ENCODE peak calls at places on chromosomes 6 and 20, in five cellular contexts. One of them, this sample, is unnamed.

GRCh38 chr20:33387177-33387576 is 14.1 kb downstream of the CDK5RAP1 start:
- DNase-seq in neuronal stem cell: no peak
- DNase-seq in CD4-positive, CD25-positive, alpha-beta regulatory T cell: no peak
- DNase-seq in right cardiac atrium: peak; percentile 55
- DNase-seq in hepatocyte: peak; percentile 55
- DNase-seq in this sample: no peak

GRCh38 chr6:34237316-34237721 is 646 bp downstream of the HMGA1 start:
- DNase-seq in neuronal stem cell: no peak
- DNase-seq in CD4-positive, CD25-positive, alpha-beta regulatory T cell: peak; percentile 41
- DNase-seq in right cardiac atrium: no peak
- DNase-seq in hepatocyte: peak; percentile 64
- DNase-seq in this sample: no peak

GRCh38 chr6:35943390-35943789 is 22.5 kb upstream of the SRPK1 start:
- DNase-seq in neuronal stem cell: no peak
- DNase-seq in CD4-positive, CD25-positive, alpha-beta regulatory T cell: no peak
- DNase-seq in right cardiac atrium: no peak
- DNase-seq in hepatocyte: no peak
- DNase-seq in this sample: no peak

GRCh38 chr20:5808901-5809300 is 58.7 kb downstream of the SHLD1 start:
- DNase-seq in neuronal stem cell: no peak
- DNase-seq in CD4-positive, CD25-positive, alpha-beta regulatory T cell: no peak
- DNase-seq in right cardiac atrium: no peak
- DNase-seq in hepatocyte: no peak
- DNase-seq in this sample: no peak

GRCh38 chr6:156262014-156262413 is 515.2 kb upstream of the ARID1B start:
- DNase-seq in neuronal stem cell: no peak
- DNase-seq in CD4-positive, CD25-positive, alpha-beta regulatory T cell: no peak
- DNase-seq in right cardiac atrium: no peak
- DNase-seq in hepatocyte: peak; percentile 12
- DNase-seq in this sample: no peak

GRCh38 chr6:4136354-4136831 is 1.0 kb upstream of the ECI2 start:
- DNase-seq in neuronal stem cell: no peak
- DNase-seq in CD4-positive, CD25-positive, alpha-beta regulatory T cell: no peak
- DNase-seq in right cardiac atrium: no peak
- DNase-seq in hepatocyte: no peak
- DNase-seq in this sample: no peak

GRCh38 chr6:15254074-15254975 is 8.5 kb downstream of the JARID2 start:
- DNase-seq in neuronal stem cell: no peak
- DNase-seq in CD4-positive, CD25-positive, alpha-beta regulatory T cell: no peak
- DNase-seq in right cardiac atrium: no peak
- DNase-seq in hepatocyte: no peak
- DNase-seq in this sample: no peak

GRCh38 chr20:701401-702129 is 26.0 kb upstream of the SCRT2 start:
- DNase-seq in neuronal stem cell: no peak
- DNase-seq in CD4-positive, CD25-positive, alpha-beta regulatory T cell: no peak
- DNase-seq in right cardiac atrium: no peak
- DNase-seq in hepatocyte: no peak
- DNase-seq in this sample: no peak

GRCh38 chr20:45336530-45337366 is 11.5 kb downstream of the SDC4 start:
- DNase-seq in neuronal stem cell: no peak
- DNase-seq in CD4-positive, CD25-positive, alpha-beta regulatory T cell: no peak
- DNase-seq in right cardiac atrium: no peak
- DNase-seq in hepatocyte: peak; percentile 78
- DNase-seq in this sample: peak; percentile 68

GRCh38 chr6:100719883-100720682 is 161.0 kb downstream of the ASCC3 start:
- DNase-seq in neuronal stem cell: no peak
- DNase-seq in CD4-positive, CD25-positive, alpha-beta regulatory T cell: peak; percentile 42
- DNase-seq in right cardiac atrium: no peak
- DNase-seq in hepatocyte: peak; percentile 19
- DNase-seq in this sample: no peak

GRCh38 chr20:53839423-53840176 is 230.8 kb downstream of the BCAS1 start:
- DNase-seq in neuronal stem cell: no peak
- DNase-seq in CD4-positive, CD25-positive, alpha-beta regulatory T cell: peak; percentile 90
- DNase-seq in right cardiac atrium: no peak
- DNase-seq in hepatocyte: no peak
- DNase-seq in this sample: no peak

GRCh38 chr6:14016432-14016831 is 91.7 kb downstream of the RNF182 start:
- DNase-seq in neuronal stem cell: peak; percentile 57
- DNase-seq in CD4-positive, CD25-positive, alpha-beta regulatory T cell: no peak
- DNase-seq in right cardiac atrium: no peak
- DNase-seq in hepatocyte: no peak
- DNase-seq in this sample: no peak

GRCh38 chr20:45337367-45338120 is 10.7 kb downstream of the SDC4 start:
- DNase-seq in neuronal stem cell: no peak
- DNase-seq in CD4-positive, CD25-positive, alpha-beta regulatory T cell: no peak
- DNase-seq in right cardiac atrium: peak; percentile 55
- DNase-seq in hepatocyte: peak; percentile 77
- DNase-seq in this sample: peak; percentile 87

GRCh38 chr6:139490482-139490881 is 116.0 kb upstream of the CITED2 start:
- DNase-seq in neuronal stem cell: no peak
- DNase-seq in CD4-positive, CD25-positive, alpha-beta regulatory T cell: peak; percentile 44
- DNase-seq in right cardiac atrium: no peak
- DNase-seq in hepatocyte: no peak
- DNase-seq in this sample: no peak

GRCh38 chr6:156687875-156688549 is 89.2 kb upstream of the ARID1B start:
- DNase-seq in neuronal stem cell: peak; percentile 23
- DNase-seq in CD4-positive, CD25-positive, alpha-beta regulatory T cell: no peak
- DNase-seq in right cardiac atrium: no peak
- DNase-seq in hepatocyte: peak; percentile 36
- DNase-seq in this sample: no peak

GRCh38 chr6:84033523-84034451 is at the start of gene MRAP2:
- DNase-seq in neuronal stem cell: peak; percentile 53
- DNase-seq in CD4-positive, CD25-positive, alpha-beta regulatory T cell: peak; percentile 4
- DNase-seq in right cardiac atrium: peak; percentile 37
- DNase-seq in hepatocyte: peak; percentile 68
- DNase-seq in this sample: no peak

GRCh38 chr6:154457046-154457713 is 53.3 kb downstream of the CNKSR3 start:
- DNase-seq in neuronal stem cell: no peak
- DNase-seq in CD4-positive, CD25-positive, alpha-beta regulatory T cell: no peak
- DNase-seq in right cardiac atrium: no peak
- DNase-seq in hepatocyte: no peak
- DNase-seq in this sample: no peak

GRCh38 chr6:133504761-133505160 is 263.6 kb downstream of the EYA4 start:
- DNase-seq in neuronal stem cell: no peak
- DNase-seq in CD4-positive, CD25-positive, alpha-beta regulatory T cell: no peak
- DNase-seq in right cardiac atrium: peak; percentile 20
- DNase-seq in hepatocyte: no peak
- DNase-seq in this sample: no peak

GRCh38 chr20:58711266-58712051 is 18.9 kb downstream of the NPEPL1 start:
- DNase-seq in neuronal stem cell: no peak
- DNase-seq in CD4-positive, CD25-positive, alpha-beta regulatory T cell: no peak
- DNase-seq in right cardiac atrium: peak; percentile 4
- DNase-seq in hepatocyte: peak; percentile 2
- DNase-seq in this sample: no peak

GRCh38 chr6:154307696-154308425 is 48.7 kb downstream of the IPCEF1 start:
- DNase-seq in neuronal stem cell: no peak
- DNase-seq in CD4-positive, CD25-positive, alpha-beta regulatory T cell: no peak
- DNase-seq in right cardiac atrium: no peak
- DNase-seq in hepatocyte: no peak
- DNase-seq in this sample: no peak

GRCh38 chr6:166736606-166737005 is 109.6 kb upstream of the RPS6KA2 start:
- DNase-seq in neuronal stem cell: no peak
- DNase-seq in CD4-positive, CD25-positive, alpha-beta regulatory T cell: no peak
- DNase-seq in right cardiac atrium: no peak
- DNase-seq in hepatocyte: peak; percentile 33
- DNase-seq in this sample: no peak

DNA sequence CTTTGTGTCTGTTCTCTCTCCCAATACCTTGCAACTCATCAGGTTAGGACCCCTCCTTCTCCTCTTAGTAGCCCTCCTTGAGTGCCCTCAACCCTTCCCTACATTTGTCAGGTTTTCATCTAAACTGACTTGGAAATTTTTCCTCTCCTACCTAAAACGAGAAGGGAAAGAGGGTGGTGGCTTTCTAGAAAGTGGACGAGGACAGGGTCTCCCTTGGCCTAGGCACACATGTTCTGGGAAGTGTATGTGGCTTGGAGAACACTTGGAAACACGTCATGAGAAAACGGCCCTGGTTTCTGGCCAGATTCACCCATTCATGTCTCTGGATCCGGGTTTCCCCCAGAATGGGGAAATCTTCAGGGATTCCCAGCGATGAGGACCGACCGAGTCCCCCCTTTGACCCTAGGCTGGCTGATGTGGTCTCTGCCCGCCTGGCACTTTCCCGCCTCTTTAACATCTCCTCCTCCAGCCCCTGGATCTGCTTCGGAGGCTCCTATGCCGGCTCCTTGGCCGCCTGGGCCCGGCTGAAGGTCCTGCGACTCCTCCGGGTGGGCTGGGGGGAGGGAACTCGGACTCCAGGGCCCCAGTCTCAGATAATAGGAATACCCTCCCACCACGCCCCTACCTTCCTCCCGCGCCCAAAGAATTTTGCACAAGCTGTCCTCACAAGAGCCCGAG is 2.9 kb downstream of the PRSS16 start:
- DNase-seq in neuronal stem cell: no peak
- DNase-seq in CD4-positive, CD25-positive, alpha-beta regulatory T cell: no peak
- DNase-seq in right cardiac atrium: no peak
- DNase-seq in hepatocyte: no peak
- DNase-seq in this sample: no peak
- H3K27ac ChIP-seq in neuronal stem cell: no peak overlapping the region
- H3K27ac ChIP-seq in CD4-positive, CD25-positive, alpha-beta regulatory T cell: no peak overlapping the region
- H3K27ac ChIP-seq in right cardiac atrium: no peak overlapping the region
- H3K27ac ChIP-seq in hepatocyte: peak overlapping the region; percentile 88
- H3K27ac ChIP-seq in this sample: no peak overlapping the region

DNA sequence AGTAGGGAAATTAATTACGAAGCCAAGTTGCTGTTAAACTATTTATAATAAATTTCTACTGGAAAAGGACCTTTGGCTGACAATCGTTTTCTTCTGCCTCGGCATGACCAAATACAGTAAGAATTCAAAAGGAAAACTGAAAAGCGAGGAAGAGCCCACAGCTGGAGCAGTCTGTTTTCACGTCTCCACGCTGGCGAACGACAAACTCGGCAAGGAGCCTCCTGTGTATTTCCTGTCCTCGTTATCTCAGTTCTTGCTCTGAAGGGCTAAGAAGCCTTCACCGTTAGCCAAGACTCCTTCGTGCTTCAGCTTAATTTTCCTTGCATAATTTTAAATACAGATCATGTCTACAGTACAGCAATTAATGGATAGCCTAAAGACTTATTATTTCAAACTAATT is 214.3 kb upstream of the PLCB4 start:
- DNase-seq in neuronal stem cell: no peak
- DNase-seq in CD4-positive, CD25-positive, alpha-beta regulatory T cell: no peak
- DNase-seq in right cardiac atrium: peak; percentile 60
- DNase-seq in hepatocyte: no peak
- DNase-seq in this sample: peak; percentile 52
- H3K4me3 ChIP-seq in neuronal stem cell: no peak overlapping the region
- H3K4me3 ChIP-seq in CD4-positive, CD25-positive, alpha-beta regulatory T cell: no peak overlapping the region
- H3K4me3 ChIP-seq in right cardiac atrium: no peak overlapping the region
- H3K4me3 ChIP-seq in hepatocyte: no peak overlapping the region
- H3K4me3 ChIP-seq in this sample: peak overlapping the region; percentile 36

GRCh38 chr20:62517168-62517567 is 41.4 kb upstream of the GATA5 start:
- DNase-seq in neuronal stem cell: no peak
- DNase-seq in CD4-positive, CD25-positive, alpha-beta regulatory T cell: no peak
- DNase-seq in right cardiac atrium: no peak
- DNase-seq in hepatocyte: no peak
- DNase-seq in this sample: no peak

GRCh38 chr20:62522748-62523396 is 47.1 kb upstream of the GATA5 start:
- DNase-seq in neuronal stem cell: no peak
- DNase-seq in CD4-positive, CD25-positive, alpha-beta regulatory T cell: no peak
- DNase-seq in right cardiac atrium: no peak
- DNase-seq in hepatocyte: no peak
- DNase-seq in this sample: no peak

GRCh38 chr20:62518911-62519310 is 43.1 kb upstream of the GATA5 start:
- DNase-seq in neuronal stem cell: no peak
- DNase-seq in CD4-positive, CD25-positive, alpha-beta regulatory T cell: no peak
- DNase-seq in right cardiac atrium: no peak
- DNase-seq in hepatocyte: no peak
- DNase-seq in this sample: no peak

GRCh38 chr20:62517901-62518610 is 42.3 kb upstream of the GATA5 start:
- DNase-seq in neuronal stem cell: no peak
- DNase-seq in CD4-positive, CD25-positive, alpha-beta regulatory T cell: no peak
- DNase-seq in right cardiac atrium: no peak
- DNase-seq in hepatocyte: no peak
- DNase-seq in this sample: no peak

GRCh38 chr20:62519826-62520225 is 44.0 kb upstream of the GATA5 start:
- DNase-seq in neuronal stem cell: no peak
- DNase-seq in CD4-positive, CD25-positive, alpha-beta regulatory T cell: no peak
- DNase-seq in right cardiac atrium: no peak
- DNase-seq in hepatocyte: no peak
- DNase-seq in this sample: no peak
- H3K27me3 ChIP-seq in neuronal stem cell: no peaks in the 10 kb centered on the region
- H3K27me3 ChIP-seq in CD4-positive, CD25-positive, alpha-beta regulatory T cell: no peaks in the 10 kb centered on the region
- H3K27me3 ChIP-seq in right cardiac atrium: no peaks in the 10 kb centered on the region
- H3K27me3 ChIP-seq in hepatocyte: no peaks in the 10 kb centered on the region
- H3K27me3 ChIP-seq in this sample: peaks cover 25% of the 10 kb centered on the region

GRCh38 chr6:12339022-12339421 is 48.9 kb downstream of the EDN1 start:
- DNase-seq in neuronal stem cell: no peak
- DNase-seq in CD4-positive, CD25-positive, alpha-beta regulatory T cell: no peak
- DNase-seq in right cardiac atrium: no peak
- DNase-seq in hepatocyte: no peak
- DNase-seq in this sample: no peak

GRCh38 chr6:12335131-12335527 is 45.0 kb downstream of the EDN1 start:
- DNase-seq in neuronal stem cell: no peak
- DNase-seq in CD4-positive, CD25-positive, alpha-beta regulatory T cell: no peak
- DNase-seq in right cardiac atrium: no peak
- DNase-seq in hepatocyte: no peak
- DNase-seq in this sample: no peak

GRCh38 chr6:12335717-12336116 is 45.6 kb downstream of the EDN1 start:
- DNase-seq in neuronal stem cell: no peak
- DNase-seq in CD4-positive, CD25-positive, alpha-beta regulatory T cell: no peak
- DNase-seq in right cardiac atrium: no peak
- DNase-seq in hepatocyte: no peak
- DNase-seq in this sample: no peak

GRCh38 chr6:12334524-12335130 is 44.5 kb downstream of the EDN1 start:
- DNase-seq in neuronal stem cell: no peak
- DNase-seq in CD4-positive, CD25-positive, alpha-beta regulatory T cell: no peak
- DNase-seq in right cardiac atrium: no peak
- DNase-seq in hepatocyte: no peak
- DNase-seq in this sample: no peak

DNA sequence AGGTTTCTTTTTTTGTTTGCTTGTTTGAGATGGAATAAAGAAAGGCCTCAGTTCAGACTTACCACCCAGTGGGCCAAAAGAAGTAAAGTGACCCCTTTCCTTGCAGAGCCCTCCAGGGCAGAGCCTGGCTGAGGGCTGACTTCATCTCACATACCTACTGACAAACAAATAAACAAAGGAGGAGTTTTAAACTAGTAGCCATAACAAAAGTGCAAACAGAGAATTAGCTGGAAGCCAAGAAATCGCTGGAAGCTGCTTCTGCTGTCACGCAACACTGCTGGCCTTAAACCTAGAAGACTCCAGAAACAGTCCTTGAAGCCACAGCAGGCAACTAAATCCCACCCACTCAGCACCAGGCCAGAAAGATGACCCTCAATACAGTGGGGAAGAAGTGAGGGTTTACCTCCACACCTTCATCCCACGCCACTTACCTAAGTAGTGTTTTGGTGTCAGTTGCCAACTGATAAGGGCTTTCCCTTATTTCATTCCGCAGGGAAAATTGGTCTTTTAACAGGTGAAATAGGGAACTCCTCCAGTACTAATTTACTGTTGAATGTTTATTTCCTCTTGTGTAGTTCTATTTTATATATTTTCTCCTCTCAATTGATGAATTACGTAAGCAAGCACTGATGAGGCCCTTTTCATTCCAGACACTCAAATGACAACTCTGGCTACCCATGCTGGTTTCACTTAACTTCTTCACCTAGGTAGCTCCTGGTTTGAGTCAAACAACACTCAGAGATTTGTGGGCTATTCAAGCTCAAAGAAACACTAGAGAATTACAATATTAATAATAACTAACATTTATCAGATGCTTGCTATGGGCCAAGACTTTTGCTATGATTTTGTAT is 46.2 kb downstream of the EDN1 start:
- DNase-seq in neuronal stem cell: no peak
- DNase-seq in CD4-positive, CD25-positive, alpha-beta regulatory T cell: no peak
- DNase-seq in right cardiac atrium: no peak
- DNase-seq in hepatocyte: no peak
- DNase-seq in this sample: no peak
- H3K27ac ChIP-seq in neuronal stem cell: no peak overlapping the region
- H3K27ac ChIP-seq in CD4-positive, CD25-positive, alpha-beta regulatory T cell: no peak overlapping the region
- H3K27ac ChIP-seq in right cardiac atrium: no peak overlapping the region
- H3K27ac ChIP-seq in hepatocyte: no peak overlapping the region
- H3K27ac ChIP-seq in this sample: no peak overlapping the region

This sample was measured in AG04450.